ENCODE peak calls at places on chromosomes 5 and 9, in nine cellular contexts. One of them, this sample, is unnamed.
A peak's percentile ranks its signal among the peaks of the same experiment; 100 is the strongest.

GRCh38 chr5:60945760-60946253 is 802 bp downstream of the NDUFAF2 start:
- DNase-seq in occipital lobe: peak; percentile 31
- DNase-seq in endothelial cell of umbilical vein: peak; percentile 76
- DNase-seq in CD4-positive, CD25-positive, alpha-beta regulatory T cell: no peak
- DNase-seq in kidney tubule cell: peak; percentile 48
- DNase-seq in GM04504: peak; percentile 32
- DNase-seq in T-cell: no peak
- DNase-seq in H7: peak; percentile 3
- DNase-seq in right atrium auricular region: no peak
- DNase-seq in this sample: peak; percentile 85

GRCh38 chr9:19788152-19788551 is 685 bp downstream of the SLC24A2 start:
- DNase-seq in occipital lobe: peak; percentile 14
- DNase-seq in GM04504: no peak
- DNase-seq in T-cell: no peak
- DNase-seq in right atrium auricular region: no peak
- DNase-seq in kidney tubule cell: no peak
- DNase-seq in endothelial cell of umbilical vein: no peak
- DNase-seq in CD4-positive, CD25-positive, alpha-beta regulatory T cell: no peak
- DNase-seq in H7: peak; percentile 78
- DNase-seq in this sample: no peak

GRCh38 chr5:67211926-67212325 is 15.3 kb upstream of the CD180 start:
- DNase-seq in CD4-positive, CD25-positive, alpha-beta regulatory T cell: no peak
- DNase-seq in endothelial cell of umbilical vein: no peak
- DNase-seq in T-cell: no peak
- DNase-seq in GM04504: peak; percentile 31
- DNase-seq in occipital lobe: no peak
- DNase-seq in H7: no peak
- DNase-seq in right atrium auricular region: no peak
- DNase-seq in kidney tubule cell: peak; percentile 92
- DNase-seq in this sample: no peak

GRCh38 chr9:98368366-98369065 is 113.1 kb upstream of the TBC1D2 start:
- DNase-seq in H7: no peak
- DNase-seq in T-cell: no peak
- DNase-seq in kidney tubule cell: no peak
- DNase-seq in CD4-positive, CD25-positive, alpha-beta regulatory T cell: no peak
- DNase-seq in right atrium auricular region: no peak
- DNase-seq in occipital lobe: no peak
- DNase-seq in endothelial cell of umbilical vein: no peak
- DNase-seq in GM04504: no peak
- DNase-seq in this sample: no peak

GRCh38 chr5:143629871-143630658 is 181.9 kb upstream of the HMHB1 start:
- DNase-seq in CD4-positive, CD25-positive, alpha-beta regulatory T cell: no peak
- DNase-seq in endothelial cell of umbilical vein: no peak
- DNase-seq in T-cell: no peak
- DNase-seq in kidney tubule cell: peak; percentile 92
- DNase-seq in GM04504: no peak
- DNase-seq in right atrium auricular region: no peak
- DNase-seq in occipital lobe: no peak
- DNase-seq in H7: no peak
- DNase-seq in this sample: no peak

GRCh38 chr9:80874276-80874675 is 815.1 kb downstream of the TLE1 start:
- DNase-seq in T-cell: no peak
- DNase-seq in endothelial cell of umbilical vein: no peak
- DNase-seq in CD4-positive, CD25-positive, alpha-beta regulatory T cell: no peak
- DNase-seq in right atrium auricular region: no peak
- DNase-seq in kidney tubule cell: peak; percentile 75
- DNase-seq in occipital lobe: no peak
- DNase-seq in GM04504: peak; percentile 23
- DNase-seq in H7: no peak
- DNase-seq in this sample: no peak

GRCh38 chr5:160556886-160557285 is 135.2 kb downstream of the PTTG1 start:
- DNase-seq in endothelial cell of umbilical vein: no peak
- DNase-seq in T-cell: no peak
- DNase-seq in CD4-positive, CD25-positive, alpha-beta regulatory T cell: no peak
- DNase-seq in occipital lobe: no peak
- DNase-seq in H7: no peak
- DNase-seq in kidney tubule cell: peak; percentile 95
- DNase-seq in right atrium auricular region: no peak
- DNase-seq in GM04504: peak; percentile 29
- DNase-seq in this sample: no peak

GRCh38 chr9:137619240-137620090 is 660 bp downstream of the EHMT1 start:
- DNase-seq in GM04504: no peak
- DNase-seq in endothelial cell of umbilical vein: peak; percentile 58
- DNase-seq in CD4-positive, CD25-positive, alpha-beta regulatory T cell: peak; percentile 20
- DNase-seq in kidney tubule cell: peak; percentile 48
- DNase-seq in T-cell: no peak
- DNase-seq in occipital lobe: no peak
- DNase-seq in H7: no peak
- DNase-seq in right atrium auricular region: no peak
- DNase-seq in this sample: no peak

GRCh38 chr9:126307306-126308061 is 19.1 kb upstream of the MVB12B start:
- DNase-seq in kidney tubule cell: no peak
- DNase-seq in endothelial cell of umbilical vein: no peak
- DNase-seq in CD4-positive, CD25-positive, alpha-beta regulatory T cell: no peak
- DNase-seq in H7: no peak
- DNase-seq in GM04504: no peak
- DNase-seq in T-cell: no peak
- DNase-seq in occipital lobe: peak; percentile 75
- DNase-seq in right atrium auricular region: no peak
- DNase-seq in this sample: peak; percentile 63

GRCh38 chr9:134935056-134936020 is 17.6 kb upstream of the FCN1 start:
- DNase-seq in right atrium auricular region: no peak
- DNase-seq in H7: peak; percentile 67
- DNase-seq in CD4-positive, CD25-positive, alpha-beta regulatory T cell: no peak
- DNase-seq in GM04504: no peak
- DNase-seq in T-cell: no peak
- DNase-seq in kidney tubule cell: no peak
- DNase-seq in endothelial cell of umbilical vein: no peak
- DNase-seq in occipital lobe: no peak
- DNase-seq in this sample: no peak

GRCh38 chr9:121225240-121225639 is 23.6 kb upstream of the RAB14 start:
- DNase-seq in endothelial cell of umbilical vein: no peak
- DNase-seq in CD4-positive, CD25-positive, alpha-beta regulatory T cell: no peak
- DNase-seq in occipital lobe: no peak
- DNase-seq in T-cell: no peak
- DNase-seq in right atrium auricular region: no peak
- DNase-seq in H7: no peak
- DNase-seq in kidney tubule cell: no peak
- DNase-seq in GM04504: no peak
- DNase-seq in this sample: no peak

GRCh38 chr5:141493500-141494422 is 4.9 kb downstream of the PCDHGC5 start:
- DNase-seq in GM04504: no peak
- DNase-seq in CD4-positive, CD25-positive, alpha-beta regulatory T cell: no peak
- DNase-seq in right atrium auricular region: no peak
- DNase-seq in occipital lobe: no peak
- DNase-seq in kidney tubule cell: no peak
- DNase-seq in T-cell: no peak
- DNase-seq in H7: no peak
- DNase-seq in endothelial cell of umbilical vein: no peak
- DNase-seq in this sample: peak; percentile 81

GRCh38 chr9:72217306-72217842 is 68.1 kb downstream of the GDA start:
- DNase-seq in right atrium auricular region: no peak
- DNase-seq in kidney tubule cell: no peak
- DNase-seq in GM04504: no peak
- DNase-seq in occipital lobe: no peak
- DNase-seq in T-cell: no peak
- DNase-seq in endothelial cell of umbilical vein: no peak
- DNase-seq in CD4-positive, CD25-positive, alpha-beta regulatory T cell: no peak
- DNase-seq in H7: no peak
- DNase-seq in this sample: no peak

GRCh38 chr5:93053825-93054224 is 527.2 kb downstream of the NR2F1-AS1 start:
- DNase-seq in kidney tubule cell: no peak
- DNase-seq in H7: no peak
- DNase-seq in CD4-positive, CD25-positive, alpha-beta regulatory T cell: no peak
- DNase-seq in GM04504: no peak
- DNase-seq in occipital lobe: no peak
- DNase-seq in endothelial cell of umbilical vein: no peak
- DNase-seq in right atrium auricular region: no peak
- DNase-seq in T-cell: no peak
- DNase-seq in this sample: no peak

GRCh38 chr5:87081511-87082372 is 185.9 kb upstream of the RASA1 start:
- DNase-seq in right atrium auricular region: no peak
- DNase-seq in kidney tubule cell: no peak
- DNase-seq in T-cell: peak; percentile 39
- DNase-seq in H7: no peak
- DNase-seq in GM04504: no peak
- DNase-seq in CD4-positive, CD25-positive, alpha-beta regulatory T cell: no peak
- DNase-seq in occipital lobe: no peak
- DNase-seq in endothelial cell of umbilical vein: peak; percentile 55
- DNase-seq in this sample: no peak

GRCh38 chr5:54832846-54833245 is 152.5 kb downstream of the ESM1 start:
- DNase-seq in right atrium auricular region: no peak
- DNase-seq in kidney tubule cell: no peak
- DNase-seq in occipital lobe: no peak
- DNase-seq in H7: no peak
- DNase-seq in endothelial cell of umbilical vein: no peak
- DNase-seq in GM04504: no peak
- DNase-seq in T-cell: no peak
- DNase-seq in CD4-positive, CD25-positive, alpha-beta regulatory T cell: no peak
- DNase-seq in this sample: no peak

GRCh38 chr5:53368516-53368915 is 111.9 kb upstream of the FST start:
- DNase-seq in right atrium auricular region: no peak
- DNase-seq in CD4-positive, CD25-positive, alpha-beta regulatory T cell: no peak
- DNase-seq in occipital lobe: no peak
- DNase-seq in H7: no peak
- DNase-seq in kidney tubule cell: peak; percentile 16
- DNase-seq in GM04504: no peak
- DNase-seq in endothelial cell of umbilical vein: peak; percentile 62
- DNase-seq in T-cell: no peak
- DNase-seq in this sample: no peak

GRCh38 chr9:114282104-114282485 is 40.8 kb upstream of the ORM1 start:
- DNase-seq in CD4-positive, CD25-positive, alpha-beta regulatory T cell: no peak
- DNase-seq in right atrium auricular region: no peak
- DNase-seq in T-cell: no peak
- DNase-seq in GM04504: no peak
- DNase-seq in occipital lobe: no peak
- DNase-seq in endothelial cell of umbilical vein: no peak
- DNase-seq in kidney tubule cell: no peak
- DNase-seq in H7: peak; percentile 23
- DNase-seq in this sample: no peak

GRCh38 chr9:121609845-121610637 is 41.4 kb upstream of the DAB2IP start:
- DNase-seq in kidney tubule cell: peak; percentile 97
- DNase-seq in GM04504: no peak
- DNase-seq in right atrium auricular region: peak; percentile 67
- DNase-seq in H7: no peak
- DNase-seq in occipital lobe: peak; percentile 13
- DNase-seq in T-cell: no peak
- DNase-seq in CD4-positive, CD25-positive, alpha-beta regulatory T cell: no peak
- DNase-seq in endothelial cell of umbilical vein: peak; percentile 29
- DNase-seq in this sample: no peak